ENCODE peak calls at places on chromosomes 7 and 10, in seven cellular contexts. One of them, this sample, is unnamed.

GRCh38 chr10:69239816-69240434 is 19.8 kb downstream of the HKDC1 start:
- DNase-seq in left lung: no peak
- DNase-seq in right lobe of liver: no peak
- DNase-seq in IMR-90: no peak
- DNase-seq in CD4-positive, CD25-positive, alpha-beta regulatory T cell: no peak
- DNase-seq in uterus: no peak
- DNase-seq in mammary epithelial cell: no peak
- DNase-seq in this sample: no peak

GRCh38 chr10:102988404-102989314 is 70.6 kb downstream of the CNNM2 start:
- DNase-seq in left lung: no peak
- DNase-seq in right lobe of liver: no peak
- DNase-seq in IMR-90: peak; percentile 94
- DNase-seq in CD4-positive, CD25-positive, alpha-beta regulatory T cell: no peak
- DNase-seq in uterus: no peak
- DNase-seq in mammary epithelial cell: no peak
- DNase-seq in this sample: no peak

GRCh38 chr7:37208528-37208927 is 240.1 kb downstream of the ELMO1 start:
- DNase-seq in left lung: peak; percentile 73
- DNase-seq in right lobe of liver: no peak
- DNase-seq in IMR-90: peak; percentile 62
- DNase-seq in CD4-positive, CD25-positive, alpha-beta regulatory T cell: no peak
- DNase-seq in uterus: peak; percentile 77
- DNase-seq in mammary epithelial cell: peak; percentile 28
- DNase-seq in this sample: peak; percentile 25

GRCh38 chr7:18610331-18610948 is 114.9 kb downstream of the HDAC9 start:
- DNase-seq in left lung: no peak
- DNase-seq in right lobe of liver: no peak
- DNase-seq in IMR-90: peak; percentile 28
- DNase-seq in CD4-positive, CD25-positive, alpha-beta regulatory T cell: no peak
- DNase-seq in uterus: no peak
- DNase-seq in mammary epithelial cell: peak; percentile 7
- DNase-seq in this sample: no peak

GRCh38 chr7:134104166-134104565 is 23.0 kb upstream of the LRGUK start:
- DNase-seq in left lung: no peak
- DNase-seq in right lobe of liver: no peak
- DNase-seq in IMR-90: no peak
- DNase-seq in CD4-positive, CD25-positive, alpha-beta regulatory T cell: no peak
- DNase-seq in uterus: no peak
- DNase-seq in mammary epithelial cell: no peak
- DNase-seq in this sample: no peak

GRCh38 chr7:135993950-135994349 is 16.8 kb upstream of the MTPN start:
- DNase-seq in left lung: no peak
- DNase-seq in right lobe of liver: no peak
- DNase-seq in IMR-90: no peak
- DNase-seq in CD4-positive, CD25-positive, alpha-beta regulatory T cell: no peak
- DNase-seq in uterus: no peak
- DNase-seq in mammary epithelial cell: no peak
- DNase-seq in this sample: no peak

GRCh38 chr10:734481-734880 is 45.0 kb upstream of the DIP2C start:
- DNase-seq in left lung: no peak
- DNase-seq in right lobe of liver: no peak
- DNase-seq in IMR-90: no peak
- DNase-seq in CD4-positive, CD25-positive, alpha-beta regulatory T cell: no peak
- DNase-seq in uterus: no peak
- DNase-seq in mammary epithelial cell: no peak
- DNase-seq in this sample: no peak

GRCh38 chr10:74290703-74291102 is 139.7 kb downstream of the ADK start:
- DNase-seq in left lung: no peak
- DNase-seq in right lobe of liver: no peak
- DNase-seq in IMR-90: peak; percentile 79
- DNase-seq in CD4-positive, CD25-positive, alpha-beta regulatory T cell: no peak
- DNase-seq in uterus: no peak
- DNase-seq in mammary epithelial cell: no peak
- DNase-seq in this sample: no peak

GRCh38 chr10:131865223-131865917 is 35.4 kb upstream of the PPP2R2D start:
- DNase-seq in left lung: no peak
- DNase-seq in right lobe of liver: no peak
- DNase-seq in IMR-90: no peak
- DNase-seq in CD4-positive, CD25-positive, alpha-beta regulatory T cell: no peak
- DNase-seq in uterus: no peak
- DNase-seq in mammary epithelial cell: no peak
- DNase-seq in this sample: no peak

GRCh38 chr7:91718071-91718470 is 162.4 kb downstream of the MTERF1 start:
- DNase-seq in left lung: no peak
- DNase-seq in right lobe of liver: no peak
- DNase-seq in IMR-90: no peak
- DNase-seq in CD4-positive, CD25-positive, alpha-beta regulatory T cell: no peak
- DNase-seq in uterus: no peak
- DNase-seq in mammary epithelial cell: peak; percentile 34
- DNase-seq in this sample: no peak

GRCh38 chr7:91720255-91720937 is 160.1 kb downstream of the MTERF1 start:
- DNase-seq in left lung: no peak
- DNase-seq in right lobe of liver: no peak
- DNase-seq in IMR-90: peak; percentile 1
- DNase-seq in CD4-positive, CD25-positive, alpha-beta regulatory T cell: no peak
- DNase-seq in uterus: no peak
- DNase-seq in mammary epithelial cell: peak; percentile 84
- DNase-seq in this sample: no peak

GRCh38 chr7:91713669-91714068 is 166.8 kb downstream of the MTERF1 start:
- DNase-seq in left lung: no peak
- DNase-seq in right lobe of liver: no peak
- DNase-seq in IMR-90: no peak
- DNase-seq in CD4-positive, CD25-positive, alpha-beta regulatory T cell: no peak
- DNase-seq in uterus: no peak
- DNase-seq in mammary epithelial cell: no peak
- DNase-seq in this sample: no peak

GRCh38 chr7:91722831-91723230 is 157.7 kb downstream of the MTERF1 start:
- DNase-seq in left lung: no peak
- DNase-seq in right lobe of liver: no peak
- DNase-seq in IMR-90: no peak
- DNase-seq in CD4-positive, CD25-positive, alpha-beta regulatory T cell: no peak
- DNase-seq in uterus: no peak
- DNase-seq in mammary epithelial cell: peak; percentile 45
- DNase-seq in this sample: no peak

DNA sequence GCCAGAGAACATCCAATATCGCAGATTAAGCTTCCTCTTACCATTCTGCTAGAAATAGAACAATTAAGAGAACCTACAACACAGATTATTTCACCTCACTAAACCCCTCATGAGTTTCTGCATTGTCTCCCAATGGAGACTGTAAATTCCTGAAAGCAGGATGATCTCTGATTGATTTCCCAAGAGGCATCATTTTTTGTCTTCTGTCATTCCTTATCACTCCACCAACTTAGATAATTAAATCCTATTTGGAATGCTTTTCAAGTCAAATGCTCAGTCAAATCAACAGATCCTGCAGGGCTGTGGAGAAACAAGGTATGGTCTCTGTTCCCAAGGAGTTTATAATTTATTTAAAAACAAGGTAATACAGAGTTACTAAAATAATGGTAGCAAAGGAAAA is 161.5 kb downstream of the MTERF1 start:
- DNase-seq in left lung: no peak
- DNase-seq in right lobe of liver: no peak
- DNase-seq in IMR-90: no peak
- DNase-seq in CD4-positive, CD25-positive, alpha-beta regulatory T cell: no peak
- DNase-seq in uterus: no peak
- DNase-seq in mammary epithelial cell: no peak
- DNase-seq in this sample: no peak
- H3K27ac ChIP-seq in left lung: no peak overlapping the region
- H3K27ac ChIP-seq in right lobe of liver: no peak overlapping the region
- H3K27ac ChIP-seq in IMR-90: no peak overlapping the region
- H3K27ac ChIP-seq in CD4-positive, CD25-positive, alpha-beta regulatory T cell: no peak overlapping the region
- H3K27ac ChIP-seq in uterus: no peak overlapping the region
- H3K27ac ChIP-seq in mammary epithelial cell: no peak overlapping the region
- H3K27ac ChIP-seq in this sample: no peak overlapping the region

GRCh38 chr10:126946746-126947145 is 41.5 kb downstream of the DOCK1 start:
- DNase-seq in left lung: no peak
- DNase-seq in right lobe of liver: no peak
- DNase-seq in IMR-90: no peak
- DNase-seq in CD4-positive, CD25-positive, alpha-beta regulatory T cell: no peak
- DNase-seq in uterus: no peak
- DNase-seq in mammary epithelial cell: no peak
- DNase-seq in this sample: no peak

GRCh38 chr10:126949161-126949503 is 43.9 kb downstream of the DOCK1 start:
- DNase-seq in left lung: no peak
- DNase-seq in right lobe of liver: no peak
- DNase-seq in IMR-90: no peak
- DNase-seq in CD4-positive, CD25-positive, alpha-beta regulatory T cell: no peak
- DNase-seq in uterus: no peak
- DNase-seq in mammary epithelial cell: no peak
- DNase-seq in this sample: no peak

GRCh38 chr10:126948355-126949160 is 43.3 kb downstream of the DOCK1 start:
- DNase-seq in left lung: no peak
- DNase-seq in right lobe of liver: no peak
- DNase-seq in IMR-90: no peak
- DNase-seq in CD4-positive, CD25-positive, alpha-beta regulatory T cell: no peak
- DNase-seq in uterus: no peak
- DNase-seq in mammary epithelial cell: no peak
- DNase-seq in this sample: no peak

GRCh38 chr10:126944191-126944590 is 39.0 kb downstream of the DOCK1 start:
- DNase-seq in left lung: no peak
- DNase-seq in right lobe of liver: no peak
- DNase-seq in IMR-90: no peak
- DNase-seq in CD4-positive, CD25-positive, alpha-beta regulatory T cell: no peak
- DNase-seq in uterus: no peak
- DNase-seq in mammary epithelial cell: no peak
- DNase-seq in this sample: no peak

DNA sequence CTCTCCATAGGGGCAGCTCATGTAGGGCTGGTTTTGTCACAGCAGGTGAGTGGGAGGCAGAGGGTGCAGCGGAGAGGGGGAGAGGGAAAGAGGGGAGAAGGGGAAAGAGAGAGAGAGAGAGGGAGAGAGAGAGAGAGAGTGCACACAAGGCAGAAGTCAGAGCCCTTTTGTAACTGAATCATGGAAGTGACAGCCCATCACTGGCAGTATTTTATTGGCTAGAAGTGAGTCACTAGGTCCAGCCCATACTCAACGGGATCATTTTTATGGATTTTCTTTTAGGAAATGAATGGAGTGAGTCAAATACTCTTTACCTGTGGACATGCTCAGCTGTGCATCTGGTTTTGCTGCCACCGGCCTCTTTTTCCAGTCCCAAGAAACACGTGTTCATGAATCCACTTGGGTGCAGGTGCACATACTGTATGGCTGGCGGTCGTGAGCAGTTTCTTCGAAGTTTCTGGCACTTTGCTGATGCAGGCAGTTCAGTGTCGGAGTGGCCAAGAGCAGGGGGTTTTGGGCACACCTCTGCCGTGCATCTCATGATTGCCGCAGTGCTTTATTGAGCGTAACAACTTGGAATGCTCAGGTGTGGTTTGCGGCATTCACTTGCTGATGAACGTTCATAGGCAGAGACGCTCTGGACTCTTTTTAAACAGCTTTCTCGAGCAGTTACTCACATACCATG is 40.3 kb downstream of the DOCK1 start:
- DNase-seq in left lung: no peak
- DNase-seq in right lobe of liver: no peak
- DNase-seq in IMR-90: no peak
- DNase-seq in CD4-positive, CD25-positive, alpha-beta regulatory T cell: no peak
- DNase-seq in uterus: no peak
- DNase-seq in mammary epithelial cell: no peak
- DNase-seq in this sample: no peak
- H3K4me1 ChIP-seq in left lung: no peaks in the 10 kb centered on the region
- H3K4me1 ChIP-seq in right lobe of liver: no peaks in the 10 kb centered on the region
- H3K4me1 ChIP-seq in IMR-90: peaks cover 3% of the 10 kb centered on the region
- H3K4me1 ChIP-seq in CD4-positive, CD25-positive, alpha-beta regulatory T cell: no peaks in the 10 kb centered on the region
- H3K4me1 ChIP-seq in uterus: no peaks in the 10 kb centered on the region
- H3K4me1 ChIP-seq in mammary epithelial cell: no peaks in the 10 kb centered on the region
- H3K4me1 ChIP-seq in this sample: no peaks in the 10 kb centered on the region

DNA sequence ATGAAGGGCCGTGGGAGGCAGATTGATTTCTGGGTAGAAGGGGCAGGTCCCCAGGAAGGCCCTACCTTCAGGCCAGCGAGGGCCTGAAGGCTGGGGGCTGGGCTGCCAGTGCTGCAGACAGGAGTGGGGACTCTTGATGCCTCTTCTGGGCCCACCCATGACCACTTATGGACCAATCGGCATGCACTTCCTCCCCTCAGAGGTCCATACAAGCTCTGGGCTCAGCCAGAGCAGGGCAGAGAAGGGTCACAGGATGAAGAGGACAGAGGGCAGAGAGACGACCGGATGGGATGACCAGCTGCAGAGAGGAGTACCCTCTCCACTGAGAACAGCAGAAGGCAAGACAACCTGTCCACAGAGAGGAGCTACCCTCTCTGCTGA is 120.1 kb downstream of the DYNC2I1 start:
- DNase-seq in left lung: no peak
- DNase-seq in right lobe of liver: no peak
- DNase-seq in IMR-90: no peak
- DNase-seq in CD4-positive, CD25-positive, alpha-beta regulatory T cell: no peak
- DNase-seq in uterus: no peak
- DNase-seq in mammary epithelial cell: no peak
- DNase-seq in this sample: no peak
- H3K4me3 ChIP-seq in left lung: peak overlapping the region; percentile 16
- H3K4me3 ChIP-seq in right lobe of liver: peak overlapping the region; percentile 13
- H3K4me3 ChIP-seq in IMR-90: no peak overlapping the region
- H3K4me3 ChIP-seq in CD4-positive, CD25-positive, alpha-beta regulatory T cell: peak overlapping the region; percentile 86
- H3K4me3 ChIP-seq in uterus: no peak overlapping the region
- H3K4me3 ChIP-seq in mammary epithelial cell: no peak overlapping the region
- H3K4me3 ChIP-seq in this sample: peak overlapping the region; percentile 55

GRCh38 chr7:14233898-14234174 is 244.4 kb upstream of the ETV1 start:
- DNase-seq in left lung: no peak
- DNase-seq in right lobe of liver: no peak
- DNase-seq in IMR-90: no peak
- DNase-seq in CD4-positive, CD25-positive, alpha-beta regulatory T cell: no peak
- DNase-seq in uterus: no peak
- DNase-seq in mammary epithelial cell: no peak
- DNase-seq in this sample: no peak
- H3K27ac ChIP-seq in left lung: no peak overlapping the region
- H3K27ac ChIP-seq in right lobe of liver: no peak overlapping the region
- H3K27ac ChIP-seq in IMR-90: no peak overlapping the region
- H3K27ac ChIP-seq in CD4-positive, CD25-positive, alpha-beta regulatory T cell: no peak overlapping the region
- H3K27ac ChIP-seq in uterus: no peak overlapping the region
- H3K27ac ChIP-seq in mammary epithelial cell: no peak overlapping the region
- H3K27ac ChIP-seq in this sample: no peak overlapping the region

GRCh38 chr10:62057872-62058271 is 156.4 kb downstream of the ARID5B start:
- DNase-seq in left lung: no peak
- DNase-seq in right lobe of liver: no peak
- DNase-seq in IMR-90: no peak
- DNase-seq in CD4-positive, CD25-positive, alpha-beta regulatory T cell: no peak
- DNase-seq in uterus: no peak
- DNase-seq in mammary epithelial cell: no peak
- DNase-seq in this sample: no peak

GRCh38 chr10:62058896-62059423 is 157.5 kb downstream of the ARID5B start:
- DNase-seq in left lung: no peak
- DNase-seq in right lobe of liver: no peak
- DNase-seq in IMR-90: no peak
- DNase-seq in CD4-positive, CD25-positive, alpha-beta regulatory T cell: no peak
- DNase-seq in uterus: no peak
- DNase-seq in mammary epithelial cell: no peak
- DNase-seq in this sample: no peak

GRCh38 chr10:62057359-62057758 is 155.9 kb downstream of the ARID5B start:
- DNase-seq in left lung: no peak
- DNase-seq in right lobe of liver: no peak
- DNase-seq in IMR-90: no peak
- DNase-seq in CD4-positive, CD25-positive, alpha-beta regulatory T cell: no peak
- DNase-seq in uterus: no peak
- DNase-seq in mammary epithelial cell: no peak
- DNase-seq in this sample: no peak

GRCh38 chr10:62058476-62058875 is 157.0 kb downstream of the ARID5B start:
- DNase-seq in left lung: no peak
- DNase-seq in right lobe of liver: no peak
- DNase-seq in IMR-90: no peak
- DNase-seq in CD4-positive, CD25-positive, alpha-beta regulatory T cell: no peak
- DNase-seq in uterus: no peak
- DNase-seq in mammary epithelial cell: no peak
- DNase-seq in this sample: no peak

GRCh38 chr10:62059424-62059913 is 158.0 kb downstream of the ARID5B start:
- DNase-seq in left lung: no peak
- DNase-seq in right lobe of liver: no peak
- DNase-seq in IMR-90: no peak
- DNase-seq in CD4-positive, CD25-positive, alpha-beta regulatory T cell: no peak
- DNase-seq in uterus: no peak
- DNase-seq in mammary epithelial cell: no peak
- DNase-seq in this sample: no peak
- H3K4me1 ChIP-seq in left lung: peaks cover 13% of the 10 kb centered on the region
- H3K4me1 ChIP-seq in right lobe of liver: no peaks in the 10 kb centered on the region
- H3K4me1 ChIP-seq in IMR-90: peaks cover 22% of the 10 kb centered on the region
- H3K4me1 ChIP-seq in CD4-positive, CD25-positive, alpha-beta regulatory T cell: peaks cover 90% of the 10 kb centered on the region
- H3K4me1 ChIP-seq in uterus: peaks cover 13% of the 10 kb centered on the region
- H3K4me1 ChIP-seq in mammary epithelial cell: no peaks in the 10 kb centered on the region
- H3K4me1 ChIP-seq in this sample: peaks cover 7% of the 10 kb centered on the region

This sample was measured in naive thymus-derived CD4-positive, alpha-beta T cell.